ENCODE peak calls at places on chromosomes 12 and 14, in nine cellular contexts. G, H, F, Y, O, J, L, M and V are unnamed samples.

GRCh38 chr14:101075025-101075800 is 171.7 kb upstream of the RTL1 start:
- DNase-seq in G (peak; percentile 4), H (no peak), F (no peak), Y (no peak), O (no peak), J (no peak), L (peak; percentile 15), M (no peak), V (peak; percentile 71)

GRCh38 chr14:22598099-22598895 is at the start of gene ABHD4:
- DNase-seq in G (peak; percentile 76), H (peak; percentile 69), F (peak; percentile 79), Y (peak; percentile 83), O (peak; percentile 65), J (peak; percentile 91), L (peak; percentile 88), M (peak; percentile 89), V (peak; percentile 89)

GRCh38 chr14:75566321-75566720 is 12.1 kb upstream of the FLVCR2 start:
- DNase-seq in G (no peak), H (no peak), F (no peak), Y (no peak), O (no peak), J (no peak), L (no peak), M (no peak), V (no peak)

GRCh38 chr12:12008931-12009611 is 61.7 kb upstream of the BCL2L14 start:
- DNase-seq in G (no peak), H (no peak), F (no peak), Y (no peak), O (no peak), J (no peak), L (no peak), M (no peak), V (no peak)

GRCh38 chr12:80624986-80625530 is 82.4 kb upstream of the MYF6 start:
- DNase-seq in G (no peak), H (no peak), F (no peak), Y (no peak), O (no peak), J (no peak), L (no peak), M (no peak), V (no peak)

GRCh38 chr12:64186789-64187188 is 35.3 kb downstream of the KICS2 start:
- DNase-seq in G (no peak), H (peak; percentile 14), F (no peak), Y (no peak), O (peak; percentile 53), J (no peak), L (no peak), M (no peak), V (no peak)

GRCh38 chr12:2613674-2614073 is 181.1 kb upstream of the FKBP4 start:
- DNase-seq in G (no peak), H (no peak), F (no peak), Y (no peak), O (peak; percentile 66), J (peak; percentile 71), L (no peak), M (no peak), V (no peak)

GRCh38 chr12:32201996-32202395 is 95.3 kb downstream of the BICD1 start:
- DNase-seq in G (no peak), H (no peak), F (no peak), Y (no peak), O (no peak), J (no peak), L (no peak), M (no peak), V (no peak)

DNA sequence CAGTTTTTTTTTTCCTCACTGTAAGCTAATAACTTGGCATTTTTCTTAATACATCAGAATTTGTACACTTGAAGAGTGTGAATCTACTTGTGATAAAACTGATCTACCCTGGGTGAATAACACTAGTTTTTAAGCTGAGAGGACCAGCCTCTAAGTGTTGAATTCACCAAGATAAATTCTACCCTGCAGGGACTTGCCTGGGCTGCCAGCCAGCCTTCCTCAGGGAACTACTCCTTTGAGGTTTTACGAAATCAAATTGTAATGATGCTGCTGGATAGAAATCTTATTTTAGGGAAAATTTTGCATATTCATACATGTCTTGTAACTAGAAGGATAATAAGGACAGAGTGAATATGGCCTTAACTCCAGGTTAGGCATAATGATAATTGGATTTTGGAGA is 1.9 kb downstream of the MED21 start:
- DNase-seq in G (no peak), H (no peak), F (no peak), Y (no peak), O (no peak), J (no peak), L (no peak), M (no peak), V (no peak)
- H3K4me3 ChIP-seq in G (no peak overlapping the region), H (no peak overlapping the region), F (no peak overlapping the region), Y (no peak overlapping the region), O (no peak overlapping the region), J (no peak overlapping the region), L (no peak overlapping the region), M (no peak overlapping the region), V (no peak overlapping the region)

GRCh38 chr14:73237219-73237785 is at the start of gene PAPLN:
- DNase-seq in G (peak; percentile 44), H (peak; percentile 23), F (no peak), Y (peak; percentile 61), O (peak; percentile 68), J (peak; percentile 80), L (no peak), M (peak; percentile 73), V (no peak)

GRCh38 chr14:73239463-73240241 is 2.3 kb downstream of the PAPLN start:
- DNase-seq in G (peak; percentile 51), H (no peak), F (no peak), Y (peak; percentile 67), O (no peak), J (peak; percentile 88), L (no peak), M (peak; percentile 74), V (peak; percentile 78)

GRCh38 chr14:73237786-73238261 is 518 bp downstream of the PAPLN start:
- DNase-seq in G (peak; percentile 8), H (peak; percentile 7), F (no peak), Y (no peak), O (no peak), J (peak; percentile 64), L (no peak), M (peak; percentile 82), V (no peak)

GRCh38 chr14:73238941-73239340 is 1.6 kb downstream of the PAPLN start:
- DNase-seq in G (peak; percentile 12), H (no peak), F (no peak), Y (no peak), O (no peak), J (peak; percentile 60), L (no peak), M (peak; percentile 25), V (no peak)

DNA sequence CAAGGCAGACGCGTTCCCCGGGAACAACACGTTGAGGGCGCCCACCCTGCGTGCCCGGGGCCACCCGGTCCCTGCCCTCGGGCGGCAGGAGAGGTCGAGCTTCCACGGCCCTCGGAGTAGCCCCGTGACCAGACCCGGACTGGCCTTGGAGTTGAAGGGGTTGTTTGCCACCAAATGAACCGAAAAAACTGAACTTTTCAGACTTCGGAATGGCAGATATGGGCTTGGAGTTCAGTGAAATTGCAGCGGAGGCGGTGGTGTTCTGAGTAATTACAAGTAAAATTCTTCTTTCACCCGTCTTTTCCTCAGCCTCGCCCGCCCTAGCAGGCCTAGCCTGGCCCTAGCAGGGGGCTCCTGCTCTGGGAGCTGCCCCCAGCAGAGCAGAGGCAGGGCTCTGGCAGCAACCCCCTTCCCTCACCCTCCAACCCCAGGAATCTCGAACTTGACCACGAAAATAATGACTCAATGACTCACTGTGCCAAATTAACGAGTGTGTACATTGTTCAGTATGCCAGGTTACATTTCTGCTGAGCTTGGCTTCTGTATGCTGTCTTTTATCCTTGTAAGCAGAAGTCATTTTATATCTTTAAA is 1.1 kb downstream of the PAPLN start:
- DNase-seq in G (peak; percentile 14), H (peak; percentile 3), F (peak; percentile 47), Y (no peak), O (no peak), J (peak; percentile 62), L (no peak), M (no peak), V (no peak)
- TF ChIP-seq EP300 in G (no peak), H (no peak), F (no peak), Y (no peak), O (no peak), J (no peak), L (no peak), M (no peak), V (no peak)

DNA sequence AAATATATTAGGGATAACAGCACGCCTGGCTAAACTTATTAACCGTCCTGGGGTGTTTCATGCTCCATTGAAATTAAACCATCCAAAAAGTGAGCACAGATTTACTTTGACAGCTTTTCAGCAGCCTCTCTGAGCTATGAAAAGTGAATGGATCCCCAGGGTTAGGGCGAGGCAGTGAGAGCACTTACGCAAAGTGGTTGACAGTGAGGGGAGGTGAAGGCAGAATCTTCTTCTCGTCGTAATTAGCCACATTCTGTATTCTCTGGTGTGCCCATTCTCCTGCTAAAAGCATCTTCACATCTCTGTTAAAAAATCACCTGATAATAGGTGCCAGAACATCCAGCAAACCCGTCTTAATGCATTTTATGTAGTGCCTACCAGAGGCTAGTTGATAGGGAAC is 1.9 kb downstream of the TMTC2 start:
- DNase-seq in G (no peak), H (no peak), F (no peak), Y (no peak), O (no peak), J (no peak), L (no peak), M (no peak), V (no peak)
- H3K4me3 ChIP-seq in G (peak overlapping the region; percentile 80), H (no peak overlapping the region), F (no peak overlapping the region), Y (peak overlapping the region; percentile 96), O (no peak overlapping the region), J (peak overlapping the region; percentile 91), L (peak overlapping the region; percentile 87), M (peak overlapping the region; percentile 96), V (peak overlapping the region; percentile 71)

GRCh38 chr14:72555609-72556000 is 338.3 kb downstream of the DPF3 start:
- DNase-seq in G (no peak), H (no peak), F (no peak), Y (no peak), O (no peak), J (no peak), L (no peak), M (no peak), V (no peak)

GRCh38 chr14:72554994-72555608 is 338.8 kb downstream of the DPF3 start:
- DNase-seq in G (no peak), H (no peak), F (no peak), Y (no peak), O (no peak), J (peak; percentile 54), L (no peak), M (no peak), V (no peak)

GRCh38 chr14:72553161-72553560 is 340.7 kb downstream of the DPF3 start:
- DNase-seq in G (no peak), H (no peak), F (no peak), Y (peak; percentile 47), O (no peak), J (peak; percentile 19), L (no peak), M (no peak), V (no peak)

GRCh38 chr14:72553656-72554055 is 340.2 kb downstream of the DPF3 start:
- DNase-seq in G (no peak), H (no peak), F (no peak), Y (no peak), O (no peak), J (peak; percentile 30), L (no peak), M (no peak), V (no peak)

DNA sequence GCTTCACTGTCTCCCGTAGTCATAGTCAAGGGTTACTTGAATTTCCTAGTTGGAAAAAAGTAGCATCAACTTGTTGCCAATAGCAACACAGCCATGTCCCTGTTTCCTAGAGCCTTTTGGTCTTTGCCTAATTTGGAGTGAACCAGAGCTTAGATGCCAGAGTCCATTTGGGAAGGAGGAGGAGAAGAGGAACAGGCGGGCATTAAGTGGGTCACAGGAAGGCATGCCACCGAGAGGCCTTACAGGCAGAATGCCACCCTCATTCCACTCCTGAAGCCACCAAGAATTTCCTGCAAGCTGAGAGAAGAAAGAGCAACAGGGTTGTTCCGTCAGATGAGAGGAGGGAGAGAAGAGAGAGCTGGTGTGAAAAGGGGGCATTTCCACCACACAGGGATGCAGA is 339.5 kb downstream of the DPF3 start:
- DNase-seq in G (no peak), H (no peak), F (no peak), Y (no peak), O (no peak), J (no peak), L (no peak), M (no peak), V (no peak)
- TF ChIP-seq EP300 in G (no peak), H (no peak), F (no peak), Y (no peak), O (no peak), J (no peak), L (no peak), M (no peak), V (no peak)